ENCODE peak calls at places on chromosomes 5 and 9, in five cellular contexts. N is 8988T, D is astrocyte of the spinal cord, K is NCI-H1417, O is AG08395. P is an unnamed sample.

GRCh38 chr9:21770877-21771560 is 31.4 kb upstream of the MTAP start:
- DNase-seq in O (peak; percentile 71), K (no peak), N (no peak), D (peak; percentile 89), P (no peak)

GRCh38 chr9:684055-684949 is 157.2 kb upstream of the DMRT1 start:
- DNase-seq in D (peak; percentile 89), O (peak; percentile 62), N (no peak), K (peak; percentile 77), P (no peak)

GRCh38 chr5:82334856-82335255 is 56.7 kb upstream of the RPS23 start:
- DNase-seq in D (peak; percentile 88), N (no peak), K (no peak), O (peak; percentile 82), P (no peak)

GRCh38 chr5:154401355-154401754 is 44.4 kb upstream of the SAP30L start:
- DNase-seq in D (no peak), O (no peak), K (no peak), N (no peak), P (no peak)

GRCh38 chr5:115549154-115549553 is 4.6 kb upstream of the FEM1C start:
- DNase-seq in K (no peak), N (peak; percentile 28), O (no peak), D (no peak), P (no peak)

GRCh38 chr9:88501086-88501485 is 33.9 kb upstream of the NXNL2 start:
- DNase-seq in O (no peak), K (no peak), N (no peak), D (no peak), P (no peak)

GRCh38 chr5:151227918-151228447 is 4.1 kb upstream of the CCDC69 start:
- DNase-seq in K (no peak), O (no peak), N (no peak), D (no peak), P (no peak)

GRCh38 chr5:169029661-169030274 is 271.2 kb downstream of the SLIT3 start:
- DNase-seq in O (peak; percentile 53), K (peak; percentile 79), D (peak; percentile 19), N (no peak), P (no peak)

GRCh38 chr9:19660019-19660418 is 128.8 kb downstream of the SLC24A2 start:
- DNase-seq in O (no peak), N (no peak), D (no peak), K (peak; percentile 28), P (no peak)